ENCODE peak calls at places on chromosomes 4 and X, in six cellular contexts. U, P, X, F, V and S are unnamed samples.

GRCh38 chr4:70787496-70787895 is 52.2 kb downstream of the GRSF1 start:
- DNase-seq in P (no peak), U (no peak), V (no peak), F (no peak), X (no peak), S (no peak)

GRCh38 chrX:14529288-14529989 is at the start of gene GLRA2:
- DNase-seq in X (peak), V (no peak), P (peak), F (no peak), U (peak), S (peak)

GRCh38 chrX:153779891-153780677 is 757 bp upstream of the SRPK3 start:
- DNase-seq in X (no peak), P (no peak), F (no peak), V (no peak), U (no peak), S (no peak)

GRCh38 chr4:151801547-151802516 is 41.0 kb upstream of the GATB start:
- DNase-seq in F (peak), X (peak), P (peak), U (peak), V (no peak), S (peak)

GRCh38 chr4:123298798-123299197 is 97.8 kb upstream of the SPRY1 start:
- DNase-seq in V (no peak), X (no peak), U (no peak), P (no peak), F (no peak), S (no peak)

GRCh38 chr4:85744950-85745349 is 270.0 kb downstream of the ARHGAP24 start:
- DNase-seq in P (no peak), F (no peak), U (no peak), X (peak), V (no peak), S (no peak)

GRCh38 chrX:47836164-47837072 is at the start of gene ZNF81:
- DNase-seq in X (peak), F (peak), P (peak), U (peak), V (peak), S (peak)

GRCh38 chr4:139301821-139302611 is at the start of gene NDUFC1:
- DNase-seq in U (peak), F (peak), X (peak), V (no peak), P (no peak), S (peak)

GRCh38 chrX:53458082-53458481 is 23.9 kb upstream of the HSD17B10 start:
- DNase-seq in V (no peak), U (no peak), P (no peak), F (no peak), X (no peak), S (peak)

GRCh38 chrX:64842492-64842891 is 133.8 kb downstream of the ZC4H2 start:
- DNase-seq in V (no peak), X (no peak), U (no peak), F (no peak), P (no peak), S (no peak)

GRCh38 chr4:78776729-78777555 is 792 bp downstream of the BMP2K start:
- DNase-seq in X (peak), P (peak), V (peak), F (peak), U (peak), S (peak)

GRCh38 chr4:172007889-172008288 is 194.7 kb downstream of the GALNTL6 start:
- DNase-seq in U (no peak), V (no peak), P (no peak), X (no peak), F (no peak), S (no peak)

GRCh38 chr4:133921280-133922195 is 280.1 kb downstream of the PABPC4L start:
- DNase-seq in F (peak), X (peak), P (no peak), V (no peak), U (no peak), S (peak)

GRCh38 chrX:111254896-111255693 is 15.2 kb downstream of the CAPN6 start:
- DNase-seq in X (no peak), F (no peak), U (no peak), P (no peak), V (no peak), S (no peak)

GRCh38 chrX:10484683-10485247 is 135.6 kb downstream of the MID1 start:
- DNase-seq in P (no peak), U (no peak), X (no peak), V (no peak), F (no peak), S (peak)

GRCh38 chr4:93394488-93395185 is 433.9 kb upstream of the ATOH1 start:
- DNase-seq in F (no peak), P (no peak), V (no peak), U (no peak), X (peak), S (peak)

GRCh38 chr4:116925900-116926457 is 159.4 kb downstream of the TRAM1L1 start:
- DNase-seq in V (no peak), X (peak), F (no peak), P (peak), U (peak), S (no peak)

GRCh38 chr4:143389543-143390195 is 53.0 kb downstream of the GAB1 start:
- DNase-seq in F (no peak), P (no peak), X (peak), U (no peak), V (no peak), S (peak)

GRCh38 chrX:121154858-121155404 is 107.5 kb downstream of the GLUD2 start:
- DNase-seq in U (no peak), X (no peak), V (no peak), F (no peak), P (no peak), S (no peak)

GRCh38 chr4:70666369-70666768 is at the start of gene JCHAIN:
- DNase-seq in P (no peak), F (no peak), V (no peak), X (no peak), U (no peak), S (peak)

GRCh38 chrX:87634361-87634760 is 116.8 kb downstream of the KLHL4 start:
- DNase-seq in X (no peak), V (no peak), F (no peak), U (no peak), P (no peak), S (no peak)

GRCh38 chr4:127799711-127800110 is 17.6 kb downstream of the HSPA4L start:
- DNase-seq in V (no peak), X (no peak), U (no peak), P (no peak), F (no peak), S (no peak)

GRCh38 chr4:124529131-124529530 is 183.4 kb downstream of the ANKRD50 start:
- DNase-seq in P (no peak), X (no peak), F (no peak), U (no peak), V (no peak), S (no peak)

GRCh38 chrX:74132265-74132664 is 171.7 kb upstream of the ZCCHC13 start:
- DNase-seq in U (peak), V (no peak), F (no peak), P (no peak), X (no peak), S (no peak)

GRCh38 chr4:88320174-88320779 is 35.9 kb upstream of the PPM1K start:
- DNase-seq in P (no peak), U (no peak), F (no peak), X (no peak), V (no peak), S (no peak)

GRCh38 chr4:151276787-151277557 is at the start of gene PRSS48:
- DNase-seq in V (peak), F (peak), P (peak), X (peak), U (peak), S (peak)

GRCh38 chrX:85836868-85837267 is 210.5 kb downstream of the CHM start:
- DNase-seq in X (no peak), F (no peak), P (no peak), U (no peak), V (no peak), S (peak)

GRCh38 chr4:154004859-154005520 is 216.1 kb upstream of the SFRP2 start:
- DNase-seq in V (no peak), P (no peak), F (no peak), U (no peak), X (peak), S (no peak)

GRCh38 chr4:53702334-53703266 is 111.3 kb upstream of the LNX1 start:
- DNase-seq in U (peak), F (no peak), V (no peak), P (no peak), X (peak), S (peak)

GRCh38 chr4:65383589-65384305 is 286.5 kb downstream of the EPHA5 start:
- DNase-seq in F (no peak), X (no peak), U (no peak), V (no peak), P (no peak), S (no peak)

GRCh38 chr4:23957465-23957864 is 67.6 kb upstream of the PPARGC1A start:
- DNase-seq in X (no peak), F (no peak), V (no peak), U (no peak), P (no peak), S (no peak)

GRCh38 chr4:78689224-78689623 is 86.9 kb upstream of the BMP2K start:
- DNase-seq in X (no peak), P (no peak), U (no peak), V (no peak), F (peak), S (peak)

GRCh38 chrX:23341452-23341851 is 6.8 kb downstream of the PTCHD1 start:
- DNase-seq in V (no peak), U (peak), X (no peak), F (no peak), P (no peak), S (no peak)

GRCh38 chrX:275967-276587 is 5.1 kb upstream of the PLCXD1 start:
- DNase-seq in U (peak), V (no peak), X (peak), F (peak), P (peak), S (peak)

GRCh38 chr4:105415281-105415744 is 58.5 kb downstream of the PPA2 start:
- DNase-seq in P (no peak), V (no peak), U (no peak), X (no peak), F (no peak), S (no peak)

GRCh38 chr4:104901438-104901837 is 245.2 kb upstream of the TET2 start:
- DNase-seq in F (no peak), X (no peak), V (peak), P (no peak), U (peak), S (no peak)

GRCh38 chr4:122652379-122652778 is 31.5 kb upstream of the IL21 start:
- DNase-seq in F (peak), X (peak), V (no peak), P (no peak), U (no peak), S (peak)

GRCh38 chr4:93183589-93183988 is 645.0 kb upstream of the ATOH1 start:
- DNase-seq in P (no peak), V (no peak), U (no peak), X (no peak), F (no peak), S (no peak)

DNA sequence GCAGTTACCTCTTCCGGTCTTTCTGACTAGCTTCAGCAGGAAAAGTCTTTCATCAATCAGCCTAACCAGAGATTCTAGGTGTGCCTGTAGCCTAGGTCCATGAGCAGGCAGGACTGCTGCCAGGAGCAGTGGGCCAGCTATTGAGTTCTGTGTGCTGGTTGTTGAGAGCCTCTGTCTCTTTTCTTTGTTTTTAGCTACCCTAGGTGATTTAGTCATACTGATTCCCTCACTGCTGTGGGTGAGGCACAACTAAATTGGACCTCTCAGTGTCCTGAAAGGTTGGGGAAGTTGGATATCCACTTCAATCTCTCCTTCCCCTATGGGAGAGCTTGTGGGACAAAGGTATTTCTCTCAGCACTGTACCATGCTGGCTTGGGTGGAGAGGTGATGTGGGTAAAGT is 354.9 kb downstream of the GPAT3 start:
- DNase-seq in P (no peak), F (peak), U (no peak), X (no peak), V (no peak), S (no peak)
- H3K14ac ChIP-seq in P (no peak), F (no peak), U (no peak), X (no peak), V (no peak), S (peak)

DNA sequence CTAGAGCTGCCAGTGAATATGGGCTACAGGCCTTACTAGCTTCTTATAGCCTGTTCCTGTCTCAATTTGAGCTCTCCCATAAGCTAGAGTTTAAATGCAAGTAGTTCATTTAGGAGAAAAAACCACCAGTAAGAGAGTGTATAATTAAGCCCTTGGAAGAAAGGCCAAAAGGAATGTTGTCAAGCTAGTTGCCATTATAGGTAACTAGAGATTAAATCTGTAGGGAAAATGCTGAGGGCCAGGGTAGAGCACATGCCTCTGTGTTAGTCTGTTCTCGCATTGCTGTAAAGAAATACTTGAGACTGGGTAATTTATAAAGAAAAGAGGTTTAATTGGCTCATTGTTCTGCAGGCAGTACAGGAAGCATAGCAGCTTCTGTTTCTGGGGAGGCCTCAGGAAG is 410.2 kb downstream of the MID1IP1 start:
- DNase-seq in P (no peak), F (peak), X (no peak), U (no peak), V (no peak), S (no peak)
- H3K14ac ChIP-seq in P (no peak), F (no peak), X (no peak), U (no peak), V (no peak), S (no peak)

DNA sequence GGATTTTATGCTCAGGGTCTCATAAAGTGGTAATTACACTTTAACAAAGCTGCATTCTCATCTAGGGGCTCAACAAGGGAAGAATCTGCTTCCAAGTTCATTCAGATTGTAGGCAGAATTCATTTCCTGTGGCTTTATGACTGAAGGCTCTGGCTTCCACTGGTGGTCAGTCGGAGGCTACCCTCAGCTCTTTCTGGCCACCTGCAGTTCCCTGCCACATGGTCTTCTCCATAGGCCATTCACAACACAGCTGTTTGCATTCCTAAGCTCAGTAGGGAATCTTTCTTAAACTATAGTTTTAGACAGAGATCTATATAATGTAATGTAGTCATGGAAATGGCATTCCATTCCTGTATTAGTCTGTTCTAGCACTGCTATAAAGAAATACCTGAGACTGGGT is 973.0 kb upstream of the SLIT2 start:
- DNase-seq in V (no peak), U (no peak), F (no peak), X (no peak), P (no peak), S (peak)
- H3K14ac ChIP-seq in V (no peak), U (no peak), F (no peak), X (no peak), P (no peak), S (no peak)

GRCh38 chr4:173478884-173479283 is 51.1 kb downstream of the HAND2 start:
- DNase-seq in V (no peak), P (no peak), X (no peak), U (no peak), F (no peak), S (no peak)

GRCh38 chr4:173475751-173476150 is 54.3 kb downstream of the HAND2 start:
- DNase-seq in V (no peak), X (no peak), U (no peak), F (no peak), P (no peak), S (no peak)

GRCh38 chr4:173478136-173478860 is 51.7 kb downstream of the HAND2 start:
- DNase-seq in U (no peak), F (no peak), V (no peak), P (no peak), X (no peak), S (peak)

GRCh38 chr4:173482330-173482931 is 47.6 kb downstream of the HAND2 start:
- DNase-seq in X (no peak), U (no peak), P (no peak), V (no peak), F (no peak), S (no peak)

DNA sequence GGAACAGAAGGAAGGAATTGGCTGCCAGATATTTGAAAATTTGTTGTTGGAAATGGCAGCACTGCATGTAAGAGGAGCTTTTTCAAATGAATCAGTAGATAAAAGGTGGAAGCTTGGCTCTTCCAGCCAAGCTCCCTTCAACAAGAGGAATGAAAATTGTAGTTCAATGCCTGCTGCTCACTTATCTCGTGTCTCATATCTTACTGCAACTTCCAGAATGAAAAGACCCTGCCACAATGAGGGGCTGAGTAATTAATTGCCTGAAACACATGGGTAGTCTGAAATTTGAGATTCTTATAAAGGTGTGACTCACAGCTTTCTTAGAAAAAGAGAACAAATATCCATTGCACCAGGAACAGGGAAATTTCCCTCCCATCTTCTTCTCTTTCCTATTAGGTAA is 53.0 kb downstream of the HAND2 start:
- DNase-seq in X (no peak), U (no peak), V (no peak), P (no peak), F (no peak), S (no peak)
- H3K14ac ChIP-seq in X (no peak), U (no peak), V (no peak), P (no peak), F (no peak), S (no peak)